ENCODE peak calls at places on chromosome 10, in seven cellular contexts. H is breast epithelium, K is NB4, Y is body of pancreas, W is adrenal gland, N is spleen, A is sigmoid colon. X is an unnamed sample.

GRCh38 chr10:125626671-125627070 is 56.3 kb downstream of the TEX36 start:
- DNase-seq in A (no peak), N (no peak), W (no peak), Y (no peak), H (no peak), K (no peak), X (no peak)

GRCh38 chr10:125415964-125416363 is 255.6 kb upstream of the CTBP2 start:
- DNase-seq in W (no peak), Y (no peak), H (no peak), K (no peak), N (no peak), A (no peak), X (no peak)

GRCh38 chr10:44742169-44742732 is 168.9 kb upstream of the TMEM72 start:
- DNase-seq in Y (no peak), K (no peak), H (no peak), A (no peak), N (no peak), W (no peak), X (no peak)

GRCh38 chr10:43696909-43697499 is 48.3 kb upstream of the ZNF32 start:
- DNase-seq in Y (no peak), K (no peak), A (no peak), H (no peak), N (no peak), W (no peak), X (no peak)

GRCh38 chr10:649798-650690 is 39.4 kb downstream of the DIP2C start:
- DNase-seq in Y (peak; percentile 84), H (no peak), N (no peak), A (peak; percentile 92), W (no peak), K (no peak), X (no peak)

GRCh38 chr10:127991543-127992255 is 84.8 kb downstream of the PTPRE start:
- DNase-seq in N (no peak), K (no peak), A (peak; percentile 72), H (no peak), W (no peak), Y (no peak), X (no peak)

GRCh38 chr10:91709394-91709798 is 76.5 kb upstream of the PPP1R3C start:
- DNase-seq in H (no peak), W (no peak), Y (no peak), A (no peak), N (no peak), K (no peak), X (no peak)

GRCh38 chr10:17607603-17608332 is 9.4 kb downstream of the HACD1 start:
- DNase-seq in H (no peak), N (no peak), W (no peak), Y (no peak), K (peak; percentile 63), A (no peak), X (no peak)

GRCh38 chr10:79074732-79075131 is 6.0 kb downstream of the ZMIZ1 start:
- DNase-seq in N (no peak), A (no peak), K (no peak), Y (peak; percentile 86), W (no peak), H (peak; percentile 65), X (no peak)

GRCh38 chr10:103559776-103560175 is 66.3 kb downstream of the NEURL1 start:
- DNase-seq in A (no peak), Y (no peak), W (no peak), K (no peak), N (no peak), H (no peak), X (no peak)

GRCh38 chr10:123554656-123555055 is 111.5 kb upstream of the GPR26 start:
- DNase-seq in N (no peak), Y (no peak), W (no peak), A (no peak), H (no peak), K (no peak), X (no peak)

GRCh38 chr10:26214004-26214403 is 2.6 kb upstream of the GAD2 start:
- DNase-seq in H (no peak), K (no peak), N (no peak), Y (no peak), W (no peak), A (no peak), X (no peak)

GRCh38 chr10:79022565-79023488 is 45.9 kb upstream of the ZMIZ1 start:
- DNase-seq in H (no peak), N (peak; percentile 75), W (peak; percentile 46), K (peak; percentile 58), Y (no peak), A (peak; percentile 78), X (no peak)

GRCh38 chr10:30691601-30692015 is 62.1 kb upstream of the LYZL2 start:
- DNase-seq in A (no peak), N (no peak), Y (no peak), H (no peak), W (no peak), K (no peak), X (no peak)

GRCh38 chr10:94314913-94315545 is 47.7 kb downstream of the NOC3L start:
- DNase-seq in K (no peak), A (no peak), H (no peak), W (no peak), N (no peak), Y (no peak), X (no peak)

GRCh38 chr10:102632394-102633062 is 11.8 kb upstream of the TRIM8 start:
- DNase-seq in H (no peak), N (peak; percentile 62), A (no peak), K (peak; percentile 93), Y (no peak), W (peak; percentile 56), X (no peak)

GRCh38 chr10:45418417-45418858 is 44.4 kb downstream of the ALOX5 start:
- DNase-seq in W (no peak), K (no peak), A (no peak), Y (no peak), N (no peak), H (no peak), X (no peak)

GRCh38 chr10:132575320-132576201 is 38.0 kb downstream of the INPP5A start:
- DNase-seq in N (no peak), A (no peak), H (peak; percentile 46), K (peak; percentile 98), Y (no peak), W (no peak), X (peak; percentile 92)

GRCh38 chr10:84613336-84614021 is 285.1 kb downstream of the CCSER2 start:
- DNase-seq in H (no peak), Y (peak; percentile 26), A (no peak), W (no peak), K (peak; percentile 49), N (no peak), X (peak; percentile 53)

GRCh38 chr10:8840356-8840755 is 785.9 kb downstream of the GATA3 start:
- DNase-seq in A (no peak), K (no peak), W (no peak), N (no peak), Y (no peak), H (no peak), X (no peak)

GRCh38 chr10:34184901-34185386 is 630.2 kb downstream of the PARD3 start:
- DNase-seq in A (no peak), W (no peak), K (no peak), Y (no peak), H (no peak), N (no peak), X (no peak)

DNA sequence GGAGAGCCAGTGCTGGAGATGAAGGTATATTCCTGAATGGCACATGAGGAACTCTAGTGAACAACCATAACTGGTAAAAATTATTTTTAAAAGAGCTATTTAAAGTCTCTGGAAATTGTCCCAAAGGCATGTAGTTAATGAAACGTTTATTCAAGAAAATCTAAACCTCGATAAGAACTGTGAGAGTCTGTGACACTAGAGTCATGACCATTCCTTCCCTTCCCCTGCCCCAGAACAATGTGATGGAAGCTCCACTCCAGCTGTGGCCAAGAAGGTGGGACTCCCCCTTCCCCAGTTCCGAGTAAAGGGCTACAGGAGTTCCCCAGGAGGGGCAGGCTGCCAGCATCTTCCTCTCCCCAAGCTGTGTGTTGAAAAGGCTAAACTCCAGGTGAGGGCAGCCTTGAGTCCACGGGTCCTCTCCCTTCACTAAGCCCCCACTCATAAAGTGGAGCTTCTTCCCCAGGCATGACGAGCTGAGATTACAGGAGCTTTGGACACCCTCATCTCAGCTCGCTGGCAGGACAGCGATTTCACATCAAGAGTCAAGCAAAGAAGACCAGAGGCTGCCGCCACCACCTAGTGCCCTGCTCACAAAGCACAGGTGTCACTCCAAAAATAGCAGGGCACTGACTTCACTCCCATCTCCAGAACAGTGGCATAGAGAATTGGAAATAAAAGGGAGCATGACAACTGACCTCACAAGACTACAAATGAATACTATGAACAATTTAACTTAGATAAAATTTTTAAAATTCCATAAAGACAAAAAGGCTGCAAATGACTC is 68.5 kb downstream of the NHLRC2 start:
- DNase-seq in Y (no peak), W (no peak), K (no peak), A (no peak), N (no peak), H (no peak), X (no peak)
- TF ChIP-seq CTCF in Y (no peak), W (no peak), K (no peak), A (no peak), N (no peak), H (no peak), X (no peak)

DNA sequence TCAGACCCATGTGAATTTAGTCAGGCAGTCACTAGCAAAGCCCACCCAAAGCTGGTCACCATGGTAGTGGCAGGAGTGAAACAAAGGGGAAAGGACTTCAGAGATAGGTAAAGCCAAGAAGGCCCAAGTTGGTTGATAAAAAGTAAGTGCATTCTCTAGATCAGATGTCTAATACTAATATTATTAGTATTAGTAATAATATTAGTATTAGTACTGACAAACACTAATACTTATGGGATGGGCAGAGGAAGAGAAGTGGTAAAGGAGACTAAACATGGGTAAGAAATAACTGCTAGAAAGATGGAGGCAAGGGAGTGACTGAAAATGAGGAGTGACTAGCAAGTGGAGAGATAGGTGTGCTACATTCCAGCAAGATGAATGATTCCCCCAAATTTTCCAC is 46.6 kb upstream of the PHYHIPL start:
- DNase-seq in A (no peak), W (no peak), K (no peak), N (no peak), Y (no peak), H (no peak), X (no peak)
- TF ChIP-seq POLR2A in A (no peak), W (no peak), K (no peak), N (no peak), Y (no peak), H (no peak), X (no peak)

DNA sequence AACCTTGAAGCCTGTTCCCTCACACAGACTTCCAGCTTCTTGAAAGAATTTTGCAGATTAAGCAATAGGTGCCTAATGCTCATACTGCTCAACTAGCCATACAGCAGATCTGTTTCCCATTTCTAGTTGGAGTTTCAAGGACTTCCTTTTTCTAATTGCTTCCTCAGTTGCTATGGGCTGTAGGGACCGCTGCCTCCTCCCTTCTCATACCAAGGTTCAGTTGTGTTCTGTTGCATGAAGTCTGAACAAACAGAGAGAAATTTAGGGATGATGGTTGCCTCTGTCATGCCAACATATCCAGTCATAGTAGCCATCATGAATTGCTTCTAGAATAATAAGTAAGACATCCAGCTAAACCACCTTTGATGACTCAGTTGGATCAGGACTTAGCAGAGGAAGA is 6.8 kb downstream of the ITGA8 start:
- DNase-seq in Y (no peak), N (no peak), W (no peak), K (no peak), H (no peak), A (no peak), X (no peak)
- H3K4me3 ChIP-seq in Y (no peak overlapping the region), N (no peak overlapping the region), W (no peak overlapping the region), K (no peak overlapping the region), H (no peak overlapping the region), A (no peak overlapping the region), X (no peak overlapping the region)

DNA sequence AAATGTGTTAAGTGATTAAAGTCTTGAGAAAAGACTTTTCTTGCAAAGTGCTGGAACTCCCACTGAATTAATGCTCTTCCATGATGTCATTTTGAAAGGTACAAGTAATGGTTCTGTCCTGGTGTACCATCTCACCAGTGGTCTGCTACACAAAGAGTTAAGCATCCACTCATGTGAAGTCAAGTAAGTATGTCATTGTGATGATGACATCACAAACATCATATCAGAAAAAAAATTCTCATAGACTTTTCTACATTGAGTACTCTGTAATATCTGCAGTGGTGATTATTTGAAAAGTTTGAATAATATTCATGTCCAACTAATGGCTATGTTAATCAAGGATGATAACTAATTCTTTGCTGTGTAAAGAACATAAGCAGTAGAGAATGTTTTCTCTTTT is 22.6 kb downstream of the WDR11 start:
- DNase-seq in W (no peak), N (no peak), A (no peak), H (no peak), K (no peak), Y (no peak), X (no peak)
- TF ChIP-seq CTCF in W (no peak), N (no peak), A (no peak), H (no peak), K (no peak), Y (no peak), X (no peak)

X was measured in prostate gland.